ENCODE peak calls at places on chromosomes 7 and 10, in ten cellular contexts. One of them, this sample, is unnamed.

GRCh38 chr10:119273413-119273812 is 66.0 kb downstream of the GRK5 start:
- DNase-seq in WERI-Rb-1: no peak
- DNase-seq in cardiac muscle cell: no peak
- DNase-seq in right lobe of liver: peak; percentile 4
- DNase-seq in thoracic aorta: no peak
- DNase-seq in bronchial epithelial cell: no peak
- DNase-seq in ovary: peak; percentile 17
- DNase-seq in lower lobe of right lung: no peak
- DNase-seq in mammary epithelial cell: no peak
- DNase-seq in transverse colon: no peak
- DNase-seq in this sample: no peak

GRCh38 chr7:135769403-135769802 is 20.8 kb upstream of the FAM180A start:
- DNase-seq in right lobe of liver: no peak
- DNase-seq in ovary: no peak
- DNase-seq in thoracic aorta: no peak
- DNase-seq in cardiac muscle cell: no peak
- DNase-seq in transverse colon: no peak
- DNase-seq in WERI-Rb-1: no peak
- DNase-seq in bronchial epithelial cell: no peak
- DNase-seq in mammary epithelial cell: no peak
- DNase-seq in lower lobe of right lung: no peak
- DNase-seq in this sample: no peak

GRCh38 chr7:156432018-156432417 is 208.6 kb upstream of the RNF32 start:
- DNase-seq in mammary epithelial cell: no peak
- DNase-seq in cardiac muscle cell: no peak
- DNase-seq in WERI-Rb-1: no peak
- DNase-seq in ovary: no peak
- DNase-seq in thoracic aorta: no peak
- DNase-seq in transverse colon: no peak
- DNase-seq in right lobe of liver: no peak
- DNase-seq in bronchial epithelial cell: no peak
- DNase-seq in lower lobe of right lung: no peak
- DNase-seq in this sample: no peak

GRCh38 chr10:15088428-15089261 is at the start of gene ACBD7:
- DNase-seq in bronchial epithelial cell: peak; percentile 54
- DNase-seq in ovary: peak; percentile 73
- DNase-seq in transverse colon: peak; percentile 80
- DNase-seq in cardiac muscle cell: peak; percentile 86
- DNase-seq in mammary epithelial cell: peak; percentile 80
- DNase-seq in lower lobe of right lung: peak; percentile 83
- DNase-seq in WERI-Rb-1: peak; percentile 74
- DNase-seq in thoracic aorta: peak; percentile 27
- DNase-seq in right lobe of liver: peak; percentile 77
- DNase-seq in this sample: peak; percentile 81

GRCh38 chr7:55128693-55129394 is 110.0 kb downstream of the EGFR start:
- DNase-seq in lower lobe of right lung: no peak
- DNase-seq in bronchial epithelial cell: peak; percentile 36
- DNase-seq in cardiac muscle cell: peak; percentile 85
- DNase-seq in WERI-Rb-1: no peak
- DNase-seq in ovary: no peak
- DNase-seq in transverse colon: no peak
- DNase-seq in right lobe of liver: no peak
- DNase-seq in thoracic aorta: no peak
- DNase-seq in mammary epithelial cell: no peak
- DNase-seq in this sample: peak; percentile 35

GRCh38 chr7:26198133-26198780 is 2.3 kb downstream of the HNRNPA2B1 start:
- DNase-seq in mammary epithelial cell: no peak
- DNase-seq in WERI-Rb-1: no peak
- DNase-seq in lower lobe of right lung: no peak
- DNase-seq in ovary: no peak
- DNase-seq in thoracic aorta: no peak
- DNase-seq in transverse colon: no peak
- DNase-seq in right lobe of liver: no peak
- DNase-seq in bronchial epithelial cell: peak; percentile 41
- DNase-seq in cardiac muscle cell: no peak
- DNase-seq in this sample: no peak

GRCh38 chr7:36472141-36472729 is 82.6 kb downstream of the ANLN start:
- DNase-seq in ovary: no peak
- DNase-seq in mammary epithelial cell: no peak
- DNase-seq in bronchial epithelial cell: no peak
- DNase-seq in right lobe of liver: no peak
- DNase-seq in WERI-Rb-1: no peak
- DNase-seq in thoracic aorta: no peak
- DNase-seq in transverse colon: no peak
- DNase-seq in cardiac muscle cell: no peak
- DNase-seq in lower lobe of right lung: no peak
- DNase-seq in this sample: no peak

GRCh38 chr10:116472874-116473273 is 45.2 kb downstream of the PNLIPRP3 start:
- DNase-seq in thoracic aorta: no peak
- DNase-seq in bronchial epithelial cell: peak; percentile 16
- DNase-seq in right lobe of liver: no peak
- DNase-seq in transverse colon: no peak
- DNase-seq in ovary: no peak
- DNase-seq in mammary epithelial cell: peak; percentile 13
- DNase-seq in cardiac muscle cell: no peak
- DNase-seq in lower lobe of right lung: no peak
- DNase-seq in WERI-Rb-1: no peak
- DNase-seq in this sample: no peak

GRCh38 chr10:35643976-35644799 is 2.1 kb upstream of the FZD8 start:
- DNase-seq in transverse colon: peak; percentile 13
- DNase-seq in WERI-Rb-1: no peak
- DNase-seq in lower lobe of right lung: no peak
- DNase-seq in right lobe of liver: no peak
- DNase-seq in mammary epithelial cell: no peak
- DNase-seq in bronchial epithelial cell: no peak
- DNase-seq in ovary: peak; percentile 20
- DNase-seq in thoracic aorta: no peak
- DNase-seq in cardiac muscle cell: no peak
- DNase-seq in this sample: no peak

GRCh38 chr10:878895-879294 is 52.6 kb downstream of the LARP4B start:
- DNase-seq in lower lobe of right lung: no peak
- DNase-seq in bronchial epithelial cell: no peak
- DNase-seq in thoracic aorta: no peak
- DNase-seq in right lobe of liver: no peak
- DNase-seq in transverse colon: no peak
- DNase-seq in WERI-Rb-1: no peak
- DNase-seq in mammary epithelial cell: no peak
- DNase-seq in cardiac muscle cell: no peak
- DNase-seq in ovary: no peak
- DNase-seq in this sample: no peak

GRCh38 chr7:41146423-41146822 is 556.5 kb downstream of the INHBA start:
- DNase-seq in thoracic aorta: no peak
- DNase-seq in transverse colon: no peak
- DNase-seq in cardiac muscle cell: no peak
- DNase-seq in lower lobe of right lung: no peak
- DNase-seq in WERI-Rb-1: no peak
- DNase-seq in ovary: no peak
- DNase-seq in bronchial epithelial cell: peak; percentile 87
- DNase-seq in right lobe of liver: no peak
- DNase-seq in mammary epithelial cell: no peak
- DNase-seq in this sample: no peak

GRCh38 chr10:43820663-43821062 is 172.0 kb upstream of the ZNF32 start:
- DNase-seq in bronchial epithelial cell: no peak
- DNase-seq in transverse colon: no peak
- DNase-seq in lower lobe of right lung: no peak
- DNase-seq in mammary epithelial cell: no peak
- DNase-seq in ovary: no peak
- DNase-seq in cardiac muscle cell: peak; percentile 57
- DNase-seq in right lobe of liver: no peak
- DNase-seq in WERI-Rb-1: no peak
- DNase-seq in thoracic aorta: no peak
- DNase-seq in this sample: no peak

GRCh38 chr10:126253613-126254002 is 134.7 kb downstream of the ADAM12 start:
- DNase-seq in WERI-Rb-1: no peak
- DNase-seq in cardiac muscle cell: no peak
- DNase-seq in thoracic aorta: no peak
- DNase-seq in ovary: no peak
- DNase-seq in transverse colon: no peak
- DNase-seq in lower lobe of right lung: no peak
- DNase-seq in mammary epithelial cell: peak; percentile 5
- DNase-seq in right lobe of liver: no peak
- DNase-seq in bronchial epithelial cell: peak; percentile 56
- DNase-seq in this sample: no peak

GRCh38 chr10:43871004-43871439 is 222.3 kb upstream of the ZNF32 start:
- DNase-seq in mammary epithelial cell: no peak
- DNase-seq in thoracic aorta: no peak
- DNase-seq in transverse colon: no peak
- DNase-seq in cardiac muscle cell: no peak
- DNase-seq in right lobe of liver: no peak
- DNase-seq in lower lobe of right lung: no peak
- DNase-seq in bronchial epithelial cell: no peak
- DNase-seq in WERI-Rb-1: no peak
- DNase-seq in ovary: no peak
- DNase-seq in this sample: no peak

GRCh38 chr10:99714446-99714845 is 17.5 kb downstream of the COX15 start:
- DNase-seq in thoracic aorta: no peak
- DNase-seq in ovary: no peak
- DNase-seq in transverse colon: no peak
- DNase-seq in bronchial epithelial cell: no peak
- DNase-seq in WERI-Rb-1: no peak
- DNase-seq in cardiac muscle cell: no peak
- DNase-seq in right lobe of liver: no peak
- DNase-seq in mammary epithelial cell: no peak
- DNase-seq in lower lobe of right lung: no peak
- DNase-seq in this sample: no peak

DNA sequence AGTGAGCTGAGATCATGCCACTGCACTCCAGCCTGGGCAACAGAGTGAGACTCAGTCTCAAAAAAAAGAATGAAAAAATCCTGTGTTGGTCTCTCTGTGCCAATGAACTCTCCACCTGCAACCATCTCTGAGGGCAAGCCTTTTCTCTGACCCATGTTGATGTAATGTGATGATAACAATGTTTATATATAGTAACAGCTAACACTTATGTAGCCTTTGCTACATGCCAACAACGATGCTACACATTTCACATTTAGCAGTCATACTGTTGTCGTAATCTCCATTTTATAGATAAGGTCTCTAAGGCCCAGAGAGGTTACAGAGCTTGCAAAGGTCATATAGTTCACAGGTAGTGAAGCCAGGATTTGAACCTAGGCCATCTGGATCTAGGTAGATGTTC is 11.5 kb downstream of the COX15 start:
- DNase-seq in lower lobe of right lung: no peak
- DNase-seq in ovary: no peak
- DNase-seq in cardiac muscle cell: no peak
- DNase-seq in thoracic aorta: no peak
- DNase-seq in bronchial epithelial cell: no peak
- DNase-seq in right lobe of liver: no peak
- DNase-seq in WERI-Rb-1: no peak
- DNase-seq in mammary epithelial cell: no peak
- DNase-seq in transverse colon: no peak
- DNase-seq in this sample: no peak
- H3K36me3 ChIP-seq in lower lobe of right lung: peaks cover 100% of the 10 kb centered on the region
- H3K36me3 ChIP-seq in ovary: no peaks in the 10 kb centered on the region
- H3K36me3 ChIP-seq in cardiac muscle cell: peaks cover 58% of the 10 kb centered on the region
- H3K36me3 ChIP-seq in thoracic aorta: peaks cover 41% of the 10 kb centered on the region
- H3K36me3 ChIP-seq in bronchial epithelial cell: peaks cover 14% of the 10 kb centered on the region
- H3K36me3 ChIP-seq in right lobe of liver: peaks cover 92% of the 10 kb centered on the region
- H3K36me3 ChIP-seq in WERI-Rb-1: peaks cover 72% of the 10 kb centered on the region
- H3K36me3 ChIP-seq in mammary epithelial cell: peaks cover 32% of the 10 kb centered on the region
- H3K36me3 ChIP-seq in transverse colon: no peaks in the 10 kb centered on the region
- H3K36me3 ChIP-seq in this sample: peaks cover 24% of the 10 kb centered on the region

DNA sequence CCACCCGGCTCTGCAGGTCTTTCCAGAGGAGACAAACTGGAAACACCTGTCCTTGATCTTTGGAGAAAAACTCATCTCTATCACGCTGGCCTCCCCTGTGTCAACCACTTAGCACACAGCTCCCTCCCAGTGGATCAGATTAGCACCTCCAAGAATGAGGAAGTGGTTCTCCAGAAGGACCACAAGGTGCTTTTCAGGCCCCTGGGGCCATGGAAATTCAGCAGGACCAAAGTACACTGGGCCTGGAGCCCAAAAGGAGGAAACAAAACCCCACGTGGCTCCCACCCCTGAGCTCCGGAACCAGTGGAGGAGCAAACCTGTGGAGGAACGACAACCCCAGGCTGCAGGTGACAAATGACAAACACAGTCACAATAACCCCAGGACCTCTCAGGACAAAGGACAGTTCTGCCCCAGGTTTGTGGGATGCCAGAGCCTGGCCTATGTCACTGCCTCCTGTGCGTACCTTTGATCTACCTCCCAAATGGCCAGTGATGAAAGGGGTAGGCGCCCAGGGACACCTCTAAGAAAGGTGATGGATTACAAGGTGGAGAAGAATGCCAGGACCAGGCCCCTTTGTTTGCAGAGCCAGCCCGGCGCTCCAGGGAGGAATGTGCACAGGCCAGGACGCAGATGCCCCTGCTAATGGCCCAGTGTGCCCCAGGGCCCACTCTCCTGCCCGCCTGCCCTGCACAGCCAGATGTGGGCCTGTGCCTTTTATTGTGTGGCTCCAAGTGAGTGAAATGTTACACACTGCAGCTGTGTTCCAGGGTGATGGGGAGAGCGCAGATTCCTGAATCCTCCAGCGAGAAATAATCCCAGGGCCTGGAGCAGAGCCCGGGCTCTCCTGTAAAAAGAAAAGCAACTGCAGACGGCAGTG is 5.6 kb downstream of the TNS3 start:
- DNase-seq in transverse colon: peak; percentile 78
- DNase-seq in lower lobe of right lung: no peak
- DNase-seq in thoracic aorta: no peak
- DNase-seq in mammary epithelial cell: peak; percentile 55
- DNase-seq in cardiac muscle cell: peak; percentile 81
- DNase-seq in ovary: peak; percentile 82
- DNase-seq in bronchial epithelial cell: peak; percentile 56
- DNase-seq in right lobe of liver: no peak
- DNase-seq in WERI-Rb-1: no peak
- DNase-seq in this sample: peak; percentile 85
- H3K4me3 ChIP-seq in transverse colon: no peak overlapping the region
- H3K4me3 ChIP-seq in lower lobe of right lung: no peak overlapping the region
- H3K4me3 ChIP-seq in thoracic aorta: peak overlapping the region; percentile 51
- H3K4me3 ChIP-seq in mammary epithelial cell: no peak overlapping the region
- H3K4me3 ChIP-seq in cardiac muscle cell: no peak overlapping the region
- H3K4me3 ChIP-seq in ovary: peak overlapping the region; percentile 23
- H3K4me3 ChIP-seq in bronchial epithelial cell: no peak overlapping the region
- H3K4me3 ChIP-seq in right lobe of liver: no peak overlapping the region
- H3K4me3 ChIP-seq in WERI-Rb-1: no peak overlapping the region
- H3K4me3 ChIP-seq in this sample: no peak overlapping the region

DNA sequence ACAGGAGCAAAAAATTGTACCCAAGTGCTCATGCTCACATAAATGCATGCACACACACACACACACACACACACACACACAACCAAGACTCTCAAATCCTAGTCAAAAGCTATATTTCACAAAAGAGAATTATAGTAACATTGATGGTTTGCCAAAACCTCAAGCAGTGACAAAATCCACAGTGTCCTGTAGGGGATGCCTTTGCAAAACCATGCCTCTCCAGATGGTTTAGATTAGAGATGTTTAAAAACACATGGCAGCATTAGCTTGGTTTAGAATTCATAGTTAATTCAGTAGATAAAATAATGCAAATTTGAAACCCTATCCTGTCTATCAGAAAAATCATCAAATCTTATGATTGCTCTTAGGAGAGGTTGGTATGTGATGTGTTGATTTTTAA is 232.2 kb downstream of the DYNC1I1 start:
- DNase-seq in ovary: no peak
- DNase-seq in right lobe of liver: no peak
- DNase-seq in mammary epithelial cell: no peak
- DNase-seq in WERI-Rb-1: no peak
- DNase-seq in thoracic aorta: no peak
- DNase-seq in lower lobe of right lung: no peak
- DNase-seq in transverse colon: no peak
- DNase-seq in bronchial epithelial cell: no peak
- DNase-seq in cardiac muscle cell: no peak
- DNase-seq in this sample: no peak
- TF ChIP-seq CTCF in ovary: no peak
- TF ChIP-seq CTCF in right lobe of liver: no peak
- TF ChIP-seq CTCF in mammary epithelial cell: no peak
- TF ChIP-seq CTCF in WERI-Rb-1: no peak
- TF ChIP-seq CTCF in thoracic aorta: no peak
- TF ChIP-seq CTCF in lower lobe of right lung: no peak
- TF ChIP-seq CTCF in transverse colon: no peak
- TF ChIP-seq CTCF in bronchial epithelial cell: no peak
- TF ChIP-seq CTCF in cardiac muscle cell: no peak
- TF ChIP-seq CTCF in this sample: no peak

GRCh38 chr7:65471587-65471986 is 97.9 kb downstream of the ZNF92 start:
- DNase-seq in ovary: no peak
- DNase-seq in cardiac muscle cell: no peak
- DNase-seq in bronchial epithelial cell: no peak
- DNase-seq in transverse colon: no peak
- DNase-seq in WERI-Rb-1: no peak
- DNase-seq in mammary epithelial cell: no peak
- DNase-seq in lower lobe of right lung: no peak
- DNase-seq in thoracic aorta: no peak
- DNase-seq in right lobe of liver: no peak
- DNase-seq in this sample: no peak
- H3K36me3 ChIP-seq in ovary: no peaks in the 10 kb centered on the region
- H3K36me3 ChIP-seq in cardiac muscle cell: no peaks in the 10 kb centered on the region
- H3K36me3 ChIP-seq in bronchial epithelial cell: no peaks in the 10 kb centered on the region
- H3K36me3 ChIP-seq in transverse colon: no peaks in the 10 kb centered on the region
- H3K36me3 ChIP-seq in WERI-Rb-1: no peaks in the 10 kb centered on the region
- H3K36me3 ChIP-seq in mammary epithelial cell: no peaks in the 10 kb centered on the region
- H3K36me3 ChIP-seq in lower lobe of right lung: no peaks in the 10 kb centered on the region
- H3K36me3 ChIP-seq in thoracic aorta: no peaks in the 10 kb centered on the region
- H3K36me3 ChIP-seq in right lobe of liver: no peaks in the 10 kb centered on the region
- H3K36me3 ChIP-seq in this sample: no peaks in the 10 kb centered on the region

This sample was measured in body of pancreas.